ENCODE peak calls at places on chromosome 9, in eight cellular contexts. B, L, H, T, J, N, G and O are unnamed samples.

GRCh38 chr9:16417101-16417500 is 453.4 kb downstream of the BNC2 start:
- DNase-seq in L (no peak), B (peak; percentile 92), N (no peak), G (peak; percentile 89), H (peak; percentile 74), J (no peak), T (no peak), O (no peak)

GRCh38 chr9:109499061-109499630 is 1.0 kb upstream of the PTPN3 start:
- DNase-seq in H (no peak), T (no peak), J (no peak), L (no peak), N (peak; percentile 88), G (no peak), B (no peak), O (no peak)

GRCh38 chr9:104961238-104961637 is 33.3 kb upstream of the ABCA1 start:
- DNase-seq in G (peak; percentile 55), T (peak; percentile 69), H (peak; percentile 71), L (no peak), J (no peak), N (peak; percentile 53), B (peak; percentile 46), O (peak; percentile 18)

GRCh38 chr9:136762915-136763648 is 1.2 kb downstream of the LCN15 start:
- DNase-seq in B (peak; percentile 40), N (peak; percentile 84), G (peak; percentile 36), L (no peak), J (peak; percentile 83), T (peak; percentile 52), H (no peak), O (no peak)

GRCh38 chr9:137827908-137828526 is 49.6 kb upstream of the CACNA1B start:
- DNase-seq in G (no peak), L (no peak), H (no peak), B (no peak), N (peak; percentile 60), T (no peak), J (no peak), O (no peak)

GRCh38 chr9:78932849-78933627 is 636.1 kb downstream of the PSAT1 start:
- DNase-seq in T (no peak), B (peak; percentile 60), H (peak; percentile 66), N (no peak), G (peak; percentile 68), J (no peak), L (no peak), O (no peak)

GRCh38 chr9:80839821-80840670 is 849.3 kb downstream of the TLE1 start:
- DNase-seq in T (no peak), H (no peak), B (no peak), L (no peak), J (no peak), N (no peak), G (no peak), O (no peak)

GRCh38 chr9:71663931-71664459 is 104.3 kb downstream of the CEMIP2 start:
- DNase-seq in H (no peak), N (no peak), L (no peak), T (no peak), J (no peak), G (no peak), B (peak; percentile 45), O (no peak)

GRCh38 chr9:106880863-106881262 is 17.9 kb downstream of the ZNF462 start:
- DNase-seq in N (no peak), G (peak; percentile 57), L (no peak), T (no peak), J (no peak), B (peak; percentile 54), H (peak; percentile 93), O (no peak)

GRCh38 chr9:19630762-19631161 is 158.1 kb downstream of the SLC24A2 start:
- DNase-seq in T (no peak), G (no peak), H (no peak), L (no peak), J (no peak), B (no peak), N (no peak), O (no peak)

GRCh38 chr9:95341262-95342011 is 23.9 kb upstream of the FANCC start:
- DNase-seq in J (peak; percentile 53), G (peak; percentile 57), N (peak; percentile 80), H (peak; percentile 12), T (no peak), B (peak; percentile 16), L (no peak), O (no peak)

GRCh38 chr9:101486693-101487442 is 46.8 kb upstream of the RNF20 start:
- DNase-seq in N (peak; percentile 80), B (peak; percentile 83), J (peak; percentile 77), T (peak; percentile 68), G (peak; percentile 48), L (peak; percentile 34), H (peak; percentile 70), O (peak; percentile 38)

GRCh38 chr9:8365466-8366160 is 566.0 kb upstream of the DMAC1 start:
- DNase-seq in H (no peak), L (no peak), N (no peak), B (no peak), T (no peak), J (no peak), G (no peak), O (no peak)

DNA sequence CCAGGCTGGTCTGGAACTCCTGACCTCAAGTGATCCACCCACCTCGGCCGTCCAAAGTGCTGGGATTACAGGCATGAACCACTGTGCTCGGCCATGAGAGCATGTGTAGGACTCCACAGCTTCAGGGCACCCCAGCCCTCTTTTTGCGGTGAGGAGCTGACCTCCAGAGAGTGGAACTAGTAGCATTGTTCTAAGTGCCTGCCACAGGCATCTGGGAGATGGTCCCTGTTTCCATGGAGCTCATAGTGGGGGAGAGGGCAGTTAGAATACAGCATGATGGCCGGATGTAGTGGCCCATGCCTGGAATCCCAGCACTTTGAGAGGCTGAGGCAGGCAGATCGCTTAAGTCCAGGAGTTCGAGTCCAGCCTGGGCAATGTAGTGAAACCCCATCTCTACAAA is 4.0 kb downstream of the ASS1 start:
- DNase-seq in G (no peak), L (no peak), N (no peak), B (no peak), J (peak; percentile 16), H (no peak), T (no peak), O (no peak)
- H3K4me1 ChIP-seq in G (peaks cover 34% of the 10 kb centered on the region), L (peaks cover 45% of the 10 kb centered on the region), N (peaks cover 40% of the 10 kb centered on the region), B (peaks cover 37% of the 10 kb centered on the region), J (peaks cover 31% of the 10 kb centered on the region), H (peaks cover 48% of the 10 kb centered on the region), T (peaks cover 41% of the 10 kb centered on the region), O (peaks cover 52% of the 10 kb centered on the region)

GRCh38 chr9:97518909-97519307 is 17.4 kb downstream of the TMOD1 start:
- DNase-seq in H (no peak), T (peak; percentile 63), B (peak; percentile 82), N (peak; percentile 92), J (no peak), G (peak; percentile 15), L (peak; percentile 46), O (no peak)
- H3K4me1 ChIP-seq in H (no peaks in the 10 kb centered on the region), T (peaks cover 6% of the 10 kb centered on the region), B (peaks cover 6% of the 10 kb centered on the region), N (peaks cover 5% of the 10 kb centered on the region), J (peaks cover 25% of the 10 kb centered on the region), G (peaks cover 56% of the 10 kb centered on the region), L (peaks cover 21% of the 10 kb centered on the region), O (no peaks in the 10 kb centered on the region)

DNA sequence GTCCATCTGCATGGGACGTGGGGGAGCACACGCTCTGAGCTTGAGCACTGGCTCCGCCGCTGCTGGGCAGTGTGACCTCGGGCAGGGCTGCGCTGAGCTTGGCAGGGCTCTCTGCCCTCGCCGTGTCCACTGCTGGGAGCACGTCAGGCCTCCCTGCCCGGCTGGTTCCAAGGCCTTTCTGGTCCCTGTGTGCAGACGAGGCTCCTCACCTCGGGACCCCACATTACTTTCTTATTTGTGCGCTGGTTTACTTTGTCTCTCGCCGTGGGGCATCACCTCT is 43.9 kb downstream of the RXRA start:
- DNase-seq in G (no peak), T (no peak), N (no peak), J (no peak), B (no peak), L (no peak), H (no peak), O (no peak)
- H3K4me1 ChIP-seq in G (peaks cover 9% of the 10 kb centered on the region), T (peaks cover 47% of the 10 kb centered on the region), N (peaks cover 30% of the 10 kb centered on the region), J (peaks cover 34% of the 10 kb centered on the region), B (peaks cover 32% of the 10 kb centered on the region), L (peaks cover 62% of the 10 kb centered on the region), H (peaks cover 67% of the 10 kb centered on the region), O (peaks cover 3% of the 10 kb centered on the region)

GRCh38 chr9:93059097-93059959 is 827 bp downstream of the SUSD3 start:
- DNase-seq in B (no peak), J (peak; percentile 68), T (peak; percentile 43), H (no peak), L (no peak), G (no peak), N (peak; percentile 68), O (no peak)
- H3K4me1 ChIP-seq in B (peaks cover 8% of the 10 kb centered on the region), J (no peaks in the 10 kb centered on the region), T (peaks cover 9% of the 10 kb centered on the region), H (peaks cover 4% of the 10 kb centered on the region), L (peaks cover 3% of the 10 kb centered on the region), G (no peaks in the 10 kb centered on the region), N (peaks cover 12% of the 10 kb centered on the region), O (peaks cover 16% of the 10 kb centered on the region)

GRCh38 chr9:33445941-33446506 is 1.4 kb downstream of the AQP3 start:
- DNase-seq in T (peak; percentile 42), N (peak; percentile 54), J (no peak), G (no peak), B (no peak), H (no peak), L (no peak), O (no peak)
- H3K4me1 ChIP-seq in T (peaks cover 6% of the 10 kb centered on the region), N (peaks cover 14% of the 10 kb centered on the region), J (peaks cover 6% of the 10 kb centered on the region), G (no peaks in the 10 kb centered on the region), B (peaks cover 6% of the 10 kb centered on the region), H (peaks cover 38% of the 10 kb centered on the region), L (peaks cover 4% of the 10 kb centered on the region), O (peaks cover 49% of the 10 kb centered on the region)